ENCODE peak calls at places on chromosomes 7 and 10, in eight cellular contexts. S, A, Y, G, X, F, R and J are unnamed samples.

GRCh38 chr10:95861401-95861800 is 46.4 kb upstream of the CC2D2B start:
- DNase-seq in Y (no peak), G (no peak), R (no peak), F (no peak), A (no peak), X (no peak), S (no peak), J (no peak)

GRCh38 chr7:104137971-104138370 is 69.8 kb downstream of the ORC5 start:
- DNase-seq in Y (no peak), F (no peak), R (no peak), G (no peak), X (no peak), S (no peak), A (no peak), J (no peak)

GRCh38 chr10:89481662-89482061 is 53.7 kb downstream of the SLC16A12 start:
- DNase-seq in S (no peak), R (no peak), F (no peak), G (no peak), A (no peak), X (no peak), Y (peak), J (no peak)

GRCh38 chr7:114426824-114427223 is 12.2 kb downstream of the FOXP2 start:
- DNase-seq in X (no peak), G (no peak), F (no peak), S (no peak), A (no peak), R (no peak), Y (no peak), J (no peak)

GRCh38 chr7:7176421-7177043 is 5.8 kb upstream of the C1GALT1 start:
- DNase-seq in A (no peak), S (no peak), X (no peak), Y (peak), G (no peak), R (peak), F (peak), J (no peak)

GRCh38 chr10:78375854-78376785 is 342.5 kb downstream of the RPS24 start:
- DNase-seq in G (no peak), F (no peak), X (no peak), R (no peak), S (no peak), A (no peak), Y (no peak), J (no peak)

GRCh38 chr7:91772100-91772794 is 108.3 kb downstream of the MTERF1 start:
- DNase-seq in F (no peak), A (no peak), R (no peak), X (no peak), Y (no peak), S (no peak), G (no peak), J (no peak)

GRCh38 chr10:28294169-28294532 is 8.7 kb downstream of the MPP7 start:
- DNase-seq in G (no peak), A (no peak), S (no peak), R (no peak), X (no peak), F (no peak), Y (no peak), J (no peak)

GRCh38 chr7:132276986-132277716 is 299.1 kb downstream of the PLXNA4 start:
- DNase-seq in F (no peak), A (no peak), R (no peak), X (no peak), Y (peak), G (no peak), S (no peak), J (no peak)

GRCh38 chr7:142263598-142264380 is 5.9 kb upstream of the PRSS58 start:
- DNase-seq in F (no peak), X (no peak), S (no peak), G (no peak), A (no peak), Y (no peak), R (no peak), J (no peak)

GRCh38 chr10:95660283-95660682 is 3.8 kb upstream of the ALDH18A1 start:
- DNase-seq in A (peak), S (no peak), F (no peak), X (no peak), R (no peak), G (no peak), Y (no peak), J (no peak)

GRCh38 chr10:581776-582330 is 107.6 kb downstream of the DIP2C start:
- DNase-seq in G (no peak), F (no peak), R (no peak), S (no peak), X (no peak), A (no peak), Y (no peak), J (no peak)

GRCh38 chr7:95238252-95238938 is 85.9 kb downstream of the PON1 start:
- DNase-seq in R (no peak), G (no peak), S (no peak), A (no peak), X (no peak), Y (no peak), F (no peak), J (no peak)

GRCh38 chr7:115851291-115851690 is 179.3 kb downstream of the TFEC start:
- DNase-seq in X (no peak), S (no peak), A (no peak), G (no peak), R (peak), F (peak), Y (no peak), J (no peak)

GRCh38 chr7:35975851-35976454 is 175.1 kb downstream of the SEPTIN7 start:
- DNase-seq in F (peak), Y (no peak), X (no peak), S (no peak), R (peak), A (no peak), G (no peak), J (no peak)

GRCh38 chr10:43197834-43198681 is 59.8 kb downstream of the CSGALNACT2 start:
- DNase-seq in A (no peak), G (no peak), R (peak), S (peak), X (peak), F (peak), Y (peak), J (no peak)

GRCh38 chr7:155893176-155893575 is 80.9 kb upstream of the SHH start:
- DNase-seq in F (no peak), X (no peak), S (peak), R (no peak), Y (no peak), A (no peak), G (no peak), J (peak)

GRCh38 chr10:108187396-108188012 is 1023.0 kb upstream of the SORCS1 start:
- DNase-seq in G (no peak), A (no peak), X (no peak), R (no peak), F (no peak), Y (no peak), S (no peak), J (no peak)

GRCh38 chr10:103847909-103848468 is 7.4 kb downstream of the SH3PXD2A start:
- DNase-seq in R (no peak), F (peak), S (peak), Y (peak), X (no peak), G (no peak), A (no peak), J (no peak)

GRCh38 chr10:75159519-75159918 is 48.1 kb downstream of the SAMD8 start:
- DNase-seq in S (no peak), R (no peak), F (no peak), A (no peak), Y (no peak), X (no peak), G (no peak), J (no peak)

GRCh38 chr7:73717991-73718405 is 1.5 kb downstream of the STX1A start:
- DNase-seq in X (no peak), A (no peak), Y (no peak), R (peak), S (no peak), F (no peak), G (no peak), J (no peak)

GRCh38 chr10:117944676-117945447 is 101.9 kb downstream of the RAB11FIP2 start:
- DNase-seq in R (no peak), S (no peak), X (no peak), A (no peak), F (no peak), G (no peak), Y (no peak), J (no peak)

GRCh38 chr7:30974605-30975256 is 11.0 kb downstream of the GHRHR start:
- DNase-seq in S (peak), G (no peak), Y (peak), R (peak), A (no peak), F (peak), X (no peak), J (peak)

GRCh38 chr10:12971001-12971788 is 30.3 kb downstream of the CCDC3 start:
- DNase-seq in F (no peak), X (no peak), G (no peak), R (no peak), A (no peak), S (no peak), Y (no peak), J (no peak)

GRCh38 chr10:71713135-71714040 is 6.2 kb downstream of the C10orf105 start:
- DNase-seq in R (peak), Y (no peak), A (peak), X (peak), G (peak), F (no peak), S (peak), J (peak)

GRCh38 chr10:6200588-6201510 is 1.9 kb upstream of the PFKFB3 start:
- DNase-seq in F (peak), S (peak), G (no peak), Y (no peak), X (peak), A (no peak), R (peak), J (no peak)

GRCh38 chr7:155947051-155947450 is 134.8 kb upstream of the SHH start:
- DNase-seq in A (no peak), F (no peak), X (no peak), Y (no peak), R (no peak), G (no peak), S (no peak), J (no peak)

GRCh38 chr7:144407266-144407931 is 3.9 kb upstream of the NOBOX start:
- DNase-seq in G (no peak), X (no peak), A (no peak), R (no peak), Y (no peak), S (no peak), F (no peak), J (no peak)

GRCh38 chr10:113993489-113993932 is 50.2 kb upstream of the ADRB1 start:
- DNase-seq in A (no peak), S (peak), X (no peak), F (no peak), G (no peak), Y (no peak), R (no peak), J (no peak)

GRCh38 chr7:99254390-99254789 is 18.2 kb upstream of the MYH16 start:
- DNase-seq in G (no peak), R (no peak), F (no peak), X (no peak), S (no peak), Y (no peak), A (no peak), J (no peak)

GRCh38 chr10:51244739-51245138 is 170.5 kb downstream of the PRKG1 start:
- DNase-seq in R (no peak), S (no peak), Y (no peak), G (no peak), X (no peak), A (no peak), F (no peak), J (no peak)

GRCh38 chr10:114095676-114096331 is 52.1 kb downstream of the ADRB1 start:
- DNase-seq in G (no peak), S (no peak), F (no peak), R (no peak), X (no peak), A (no peak), Y (no peak), J (no peak)

GRCh38 chr7:35463751-35464150 is 209.9 kb upstream of the TBX20 start:
- DNase-seq in R (peak), Y (no peak), G (no peak), X (no peak), A (no peak), S (no peak), F (no peak), J (no peak)

GRCh38 chr10:88582806-88583583 is at the start of gene RNLS:
- DNase-seq in A (peak), S (peak), X (peak), G (peak), R (peak), Y (peak), F (no peak), J (peak)

DNA sequence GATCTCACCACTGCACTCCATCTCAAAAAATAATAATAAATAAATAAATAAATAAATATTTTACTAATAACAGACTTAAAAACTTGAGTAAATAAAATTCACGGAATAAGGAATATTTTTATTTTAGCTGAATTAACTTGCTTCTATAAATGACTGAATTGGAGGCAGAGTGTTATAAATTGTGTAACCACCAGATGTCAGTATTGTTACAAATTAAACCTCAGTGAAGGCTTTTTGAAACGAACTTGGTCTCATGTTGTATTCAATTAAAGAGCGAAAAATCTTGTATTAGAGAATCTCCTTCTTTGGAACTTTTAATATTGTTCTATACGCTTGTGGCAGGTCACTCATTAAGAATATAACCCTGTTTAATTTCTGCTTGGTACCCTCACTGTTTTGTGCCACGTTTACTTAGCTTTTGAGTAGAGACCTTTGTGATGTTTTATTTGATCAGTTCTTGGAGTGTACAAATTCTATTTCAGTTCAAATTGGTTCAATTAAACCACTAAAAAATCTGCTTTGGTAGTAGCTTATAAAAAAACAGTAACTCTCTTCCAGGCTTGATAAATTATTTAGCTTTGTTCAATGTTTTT is 45.6 kb upstream of the SCIN start:
- DNase-seq in F (peak), S (no peak), Y (peak), G (no peak), X (no peak), R (peak), A (no peak), J (no peak)
- TF ChIP-seq CTCF in F (peak), S (peak), Y (peak), G (peak), X (no peak), R (peak), A (peak), J (peak)

GRCh38 chr7:2173184-2173827 is 59.4 kb downstream of the MAD1L1 start:
- DNase-seq in R (no peak), Y (no peak), F (no peak), X (no peak), A (no peak), S (no peak), G (no peak), J (no peak)

GRCh38 chr7:2169923-2170575 is 62.7 kb downstream of the MAD1L1 start:
- DNase-seq in A (no peak), F (no peak), Y (no peak), S (no peak), R (no peak), G (no peak), X (no peak), J (no peak)

GRCh38 chr7:2170576-2171521 is 61.9 kb downstream of the MAD1L1 start:
- DNase-seq in G (no peak), Y (no peak), R (no peak), S (no peak), X (no peak), F (peak), A (no peak), J (no peak)

GRCh38 chr7:2172311-2173183 is 60.2 kb downstream of the MAD1L1 start:
- DNase-seq in X (no peak), F (peak), R (no peak), Y (no peak), A (no peak), G (no peak), S (no peak), J (no peak)

DNA sequence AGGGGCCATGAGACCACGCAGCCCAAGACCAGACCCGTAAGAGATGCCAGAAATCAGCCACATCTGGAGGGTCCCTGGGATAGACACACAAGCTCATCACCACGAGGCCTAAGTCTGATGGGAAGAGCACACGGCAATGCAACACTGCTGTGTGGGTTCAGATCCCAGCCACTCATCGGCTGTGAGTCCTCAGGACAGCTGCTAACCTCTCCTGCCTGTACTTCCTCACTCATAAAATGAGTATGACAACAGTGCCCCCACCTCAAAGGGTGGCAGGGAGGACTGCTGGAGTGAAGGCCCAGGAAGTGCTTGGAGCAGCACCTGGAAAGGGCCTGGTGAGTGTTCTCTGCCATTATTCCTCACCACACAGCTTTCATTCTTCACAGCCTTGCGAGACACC is 60.9 kb downstream of the MAD1L1 start:
- DNase-seq in G (no peak), S (no peak), F (no peak), X (no peak), A (no peak), R (no peak), Y (no peak), J (no peak)
- TF ChIP-seq EP300 in G (no peak), S (no peak), F (no peak), X (no peak), A (no peak), R (no peak), Y (no peak), J (no peak)

GRCh38 chr10:131068760-131069159 is 242.8 kb downstream of the TCERG1L start:
- DNase-seq in S (no peak), Y (no peak), F (no peak), A (no peak), R (no peak), G (no peak), X (no peak), J (no peak)
- TF ChIP-seq CTCF in S (no peak), Y (no peak), F (no peak), A (no peak), R (no peak), G (no peak), X (no peak), J (no peak)

GRCh38 chr10:37268266-37268665 is 142.9 kb downstream of the ANKRD30A start:
- DNase-seq in X (no peak), F (no peak), S (no peak), Y (no peak), R (no peak), G (no peak), A (no peak), J (no peak)

DNA sequence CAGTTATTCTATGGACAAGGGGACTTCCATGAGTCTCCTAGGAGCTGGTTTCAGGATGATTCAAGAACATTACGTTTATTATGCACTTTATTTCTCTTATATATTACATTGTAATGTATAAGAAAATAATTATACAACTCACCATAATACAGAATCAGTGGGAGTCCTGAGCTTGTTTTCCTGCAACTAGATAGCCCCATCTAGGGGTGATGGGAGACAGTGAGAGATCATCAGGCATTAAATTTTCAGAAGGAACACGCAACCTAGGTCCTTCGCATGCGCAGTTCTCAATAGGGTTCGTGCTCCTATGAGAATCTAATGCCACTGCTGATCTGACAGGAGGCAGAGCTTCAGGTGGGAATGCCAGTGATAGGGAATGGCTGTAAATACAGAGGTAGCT is 137.9 kb downstream of the ANKRD30A start:
- DNase-seq in S (no peak), G (no peak), F (peak), A (no peak), X (no peak), Y (no peak), R (no peak), J (no peak)
- TF ChIP-seq EP300 in S (no peak), G (no peak), F (no peak), A (no peak), X (no peak), Y (no peak), R (no peak), J (no peak)

GRCh38 chr10:34396669-34397068 is 418.4 kb downstream of the PARD3 start:
- DNase-seq in Y (no peak), R (no peak), S (no peak), G (no peak), X (no peak), F (no peak), A (no peak), J (no peak)
- TF ChIP-seq CTCF in Y (no peak), R (no peak), S (no peak), G (no peak), X (no peak), F (no peak), A (no peak), J (no peak)